ENCODE peak calls at places on chromosomes 2 and 18, in seven cellular contexts. K is GM23248; G is AG08395; B is globus pallidus; W is anterior cingulate cortex; C is stimulated activated CD4-positive, alpha-beta T cell treated with anti-CD3 and anti-CD28 coated beads, Interleukin-2, amount 100 ng/mL, for 24 hours; J is activated T-helper 1 cell treated with anti-CD3 and anti-CD28 coated beads, Interleukin-2, amount 50 U/mL, for 16 hours. Y is an unnamed sample.

GRCh38 chr2:119339562-119339923 is 27.1 kb downstream of the C2orf76 start:
- DNase-seq in K (no peak), G (no peak), B (no peak), W (no peak), C (no peak), J (no peak), Y (no peak)

GRCh38 chr18:68215931-68216330 is 499.0 kb downstream of the TMX3 start:
- DNase-seq in K (peak; percentile 89), G (peak; percentile 25), B (no peak), W (no peak), C (no peak), J (no peak), Y (no peak)

GRCh38 chr2:237148624-237149023 is 62.9 kb downstream of the COPS8 start:
- DNase-seq in K (no peak), G (no peak), B (no peak), W (no peak), C (no peak), J (no peak), Y (no peak)

GRCh38 chr2:60094450-60094929 is 459.0 kb downstream of the BCL11A start:
- DNase-seq in K (no peak), G (no peak), B (no peak), W (no peak), C (no peak), J (no peak), Y (no peak)

GRCh38 chr2:39313575-39313974 is 69.8 kb upstream of the CDKL4 start:
- DNase-seq in K (peak; percentile 87), G (peak; percentile 32), B (no peak), W (no peak), C (no peak), J (no peak), Y (no peak)

GRCh38 chr18:848062-848795 is 36.2 kb upstream of the YES1 start:
- DNase-seq in K (no peak), G (no peak), B (no peak), W (no peak), C (no peak), J (no peak), Y (no peak)

GRCh38 chr2:37766087-37766486 is 94.6 kb upstream of the CDC42EP3 start:
- DNase-seq in K (peak; percentile 35), G (no peak), B (no peak), W (no peak), C (no peak), J (no peak), Y (no peak)

GRCh38 chr2:182728028-182728427 is 12.0 kb downstream of the DNAJC10 start:
- DNase-seq in K (no peak), G (no peak), B (no peak), W (no peak), C (no peak), J (no peak), Y (no peak)

GRCh38 chr2:12910431-12910830 is 193.7 kb downstream of the TRIB2 start:
- DNase-seq in K (no peak), G (no peak), B (no peak), W (no peak), C (no peak), J (no peak), Y (no peak)

GRCh38 chr2:42895796-42896145 is 103.4 kb upstream of the HAAO start:
- DNase-seq in K (no peak), G (no peak), B (no peak), W (no peak), C (no peak), J (no peak), Y (no peak)

GRCh38 chr2:62398295-62398855 is 107.6 kb downstream of the TMEM17 start:
- DNase-seq in K (no peak), G (no peak), B (no peak), W (no peak), C (no peak), J (no peak), Y (no peak)

GRCh38 chr2:46171441-46171953 is 125.7 kb upstream of the EPAS1 start:
- DNase-seq in K (peak; percentile 93), G (peak; percentile 72), B (no peak), W (no peak), C (no peak), J (no peak), Y (peak; percentile 28)

GRCh38 chr2:95323347-95324155 is 26.4 kb downstream of the KCNIP3 start:
- DNase-seq in K (peak; percentile 63), G (peak; percentile 49), B (no peak), W (no peak), C (no peak), J (no peak), Y (peak; percentile 24)

GRCh38 chr2:27016801-27017325 is 15.9 kb upstream of the TMEM214 start:
- DNase-seq in K (peak; percentile 84), G (peak; percentile 82), B (peak; percentile 50), W (peak; percentile 9), C (peak; percentile 54), J (no peak), Y (peak; percentile 81)

GRCh38 chr2:129199501-129199900 is 780.0 kb upstream of the RAB6C start:
- DNase-seq in K (no peak), G (no peak), B (no peak), W (no peak), C (no peak), J (no peak), Y (no peak)

GRCh38 chr2:224948859-224949258 is 93.4 kb downstream of the DOCK10 start:
- DNase-seq in K (peak; percentile 78), G (peak; percentile 64), B (no peak), W (no peak), C (no peak), J (no peak), Y (no peak)

GRCh38 chr2:1642066-1642861 is 102.1 kb downstream of the PXDN start:
- DNase-seq in K (no peak), G (peak; percentile 32), B (no peak), W (no peak), C (no peak), J (no peak), Y (no peak)

Y was measured in cerebellar cortex.